ENCODE peak calls at places on chromosomes 12 and 14, in four cellular contexts. One of them, this sample, is unnamed.

GRCh38 chr14:105682956-105683570 is 156.7 kb downstream of the TMEM121 start:
- DNase-seq in left colon: no peak
- DNase-seq in NCI-H187 treated with DMSO at 0.1 percent for 48 hours: no peak
- DNase-seq in tibial artery: peak
- DNase-seq in this sample: no peak

GRCh38 chr14:36580141-36580855 is 2.1 kb downstream of the NKX2-8 start:
- DNase-seq in left colon: no peak
- DNase-seq in NCI-H187 treated with DMSO at 0.1 percent for 48 hours: no peak
- DNase-seq in tibial artery: no peak
- DNase-seq in this sample: no peak

GRCh38 chr14:90756755-90757345 is 59.4 kb downstream of the TTC7B start:
- DNase-seq in tibial artery: no peak
- DNase-seq in NCI-H187 treated with DMSO at 0.1 percent for 48 hours: no peak
- DNase-seq in left colon: no peak
- DNase-seq in this sample: no peak

GRCh38 chr14:71094722-71095121 is 187.5 kb downstream of the PCNX1 start:
- DNase-seq in NCI-H187 treated with DMSO at 0.1 percent for 48 hours: no peak
- DNase-seq in left colon: no peak
- DNase-seq in tibial artery: no peak
- DNase-seq in this sample: no peak

GRCh38 chr12:2008677-2009076 is 4.4 kb upstream of the DCP1B start:
- DNase-seq in left colon: no peak
- DNase-seq in NCI-H187 treated with DMSO at 0.1 percent for 48 hours: no peak
- DNase-seq in tibial artery: no peak
- DNase-seq in this sample: no peak

GRCh38 chr14:33525626-33526025 is 425.2 kb downstream of the EGLN3 start:
- DNase-seq in NCI-H187 treated with DMSO at 0.1 percent for 48 hours: no peak
- DNase-seq in tibial artery: no peak
- DNase-seq in left colon: no peak
- DNase-seq in this sample: no peak

GRCh38 chr12:124276337-124276736 is 18.6 kb upstream of the RFLNA start:
- DNase-seq in left colon: no peak
- DNase-seq in tibial artery: no peak
- DNase-seq in NCI-H187 treated with DMSO at 0.1 percent for 48 hours: no peak
- DNase-seq in this sample: no peak

GRCh38 chr12:98595152-98595988 is 1.9 kb downstream of the SLC25A3 start:
- DNase-seq in tibial artery: no peak
- DNase-seq in NCI-H187 treated with DMSO at 0.1 percent for 48 hours: no peak
- DNase-seq in left colon: no peak
- DNase-seq in this sample: no peak

GRCh38 chr12:103599274-103599673 is 12.2 kb downstream of the STAB2 start:
- DNase-seq in tibial artery: no peak
- DNase-seq in NCI-H187 treated with DMSO at 0.1 percent for 48 hours: no peak
- DNase-seq in left colon: no peak
- DNase-seq in this sample: no peak

GRCh38 chr14:65211341-65211987 is 109.1 kb upstream of the MAX start:
- DNase-seq in tibial artery: no peak
- DNase-seq in left colon: no peak
- DNase-seq in NCI-H187 treated with DMSO at 0.1 percent for 48 hours: no peak
- DNase-seq in this sample: no peak

GRCh38 chr12:72276212-72276865 is 4.2 kb downstream of the TRHDE start:
- DNase-seq in tibial artery: no peak
- DNase-seq in left colon: no peak
- DNase-seq in NCI-H187 treated with DMSO at 0.1 percent for 48 hours: no peak
- DNase-seq in this sample: no peak

GRCh38 chr12:67239061-67239460 is 30.1 kb upstream of the CAND1 start:
- DNase-seq in left colon: no peak
- DNase-seq in NCI-H187 treated with DMSO at 0.1 percent for 48 hours: no peak
- DNase-seq in tibial artery: no peak
- DNase-seq in this sample: no peak

GRCh38 chr14:29529418-29529817 is 398.2 kb downstream of the PRKD1 start:
- DNase-seq in NCI-H187 treated with DMSO at 0.1 percent for 48 hours: no peak
- DNase-seq in left colon: no peak
- DNase-seq in tibial artery: no peak
- DNase-seq in this sample: no peak

GRCh38 chr12:107134558-107134957 is 41.2 kb upstream of the CRY1 start:
- DNase-seq in NCI-H187 treated with DMSO at 0.1 percent for 48 hours: no peak
- DNase-seq in tibial artery: no peak
- DNase-seq in left colon: no peak
- DNase-seq in this sample: no peak

GRCh38 chr12:57522887-57523705 is 472 bp downstream of the MBD6 start:
- DNase-seq in tibial artery: peak
- DNase-seq in left colon: peak
- DNase-seq in NCI-H187 treated with DMSO at 0.1 percent for 48 hours: no peak
- DNase-seq in this sample: peak

GRCh38 chr12:132472386-132472785 is 17.6 kb upstream of the FBRSL1 start:
- DNase-seq in left colon: no peak
- DNase-seq in tibial artery: no peak
- DNase-seq in NCI-H187 treated with DMSO at 0.1 percent for 48 hours: no peak
- DNase-seq in this sample: no peak

GRCh38 chr12:108691995-108692808 is 39.1 kb downstream of the CORO1C start:
- DNase-seq in tibial artery: no peak
- DNase-seq in NCI-H187 treated with DMSO at 0.1 percent for 48 hours: peak
- DNase-seq in left colon: peak
- DNase-seq in this sample: peak